ENCODE peak calls at places on chromosomes 7 and 10, in nine cellular contexts. E is NCI-H2171; U is transverse colon; T is lung microvascular endothelial cell; Y is foreskin fibroblast; H is RWPE1; K is effector CD8-positive, alpha-beta T cell; D is AG10803; V is stimulated activated CD4-positive, alpha-beta T cell treated with anti-CD3 and anti-CD28 coated beads, Interleukin-1b, Interleukin-23, amount 100 ng/mL, for 24 hours. P is an unnamed sample.
A peak's percentile ranks its signal among the peaks of the same experiment; 100 is the strongest.

GRCh38 chr7:149238051-149238450 is 1.4 kb upstream of the ZNF212 start:
- DNase-seq in E (no peak), U (no peak), T (peak; percentile 78), Y (no peak), H (peak; percentile 36), K (no peak), D (no peak), V (no peak), P (no peak)

GRCh38 chr10:125294109-125294508 is 133.7 kb upstream of the CTBP2 start:
- DNase-seq in E (no peak), U (no peak), T (no peak), Y (no peak), H (no peak), K (no peak), D (no peak), V (no peak), P (no peak)

GRCh38 chr7:18357691-18358090 is 137.9 kb upstream of the HDAC9 start:
- DNase-seq in E (no peak), U (no peak), T (peak; percentile 18), Y (peak; percentile 21), H (peak; percentile 24), K (no peak), D (no peak), V (no peak), P (no peak)

GRCh38 chr10:78165617-78166016 is 132.0 kb downstream of the RPS24 start:
- DNase-seq in E (peak; percentile 38), U (no peak), T (no peak), Y (no peak), H (no peak), K (no peak), D (no peak), V (no peak), P (no peak)

GRCh38 chr10:80924063-80924952 is 386.6 kb downstream of the SH2D4B start:
- DNase-seq in E (no peak), U (peak; percentile 41), T (peak; percentile 53), Y (peak; percentile 30), H (peak; percentile 30), K (no peak), D (peak; percentile 26), V (no peak), P (peak; percentile 78)

GRCh38 chr10:42977032-42977416 is 99.8 kb upstream of the RET start:
- DNase-seq in E (no peak), U (peak; percentile 4), T (no peak), Y (no peak), H (no peak), K (no peak), D (no peak), V (no peak), P (peak; percentile 8)

GRCh38 chr7:37448057-37448636 is 517 bp downstream of the ELMO1 start:
- DNase-seq in E (no peak), U (peak; percentile 17), T (peak; percentile 26), Y (peak; percentile 1), H (no peak), K (peak; percentile 10), D (no peak), V (no peak), P (peak; percentile 16)

GRCh38 chr10:121362026-121362425 is 236.2 kb downstream of the FGFR2 start:
- DNase-seq in E (no peak), U (no peak), T (no peak), Y (no peak), H (no peak), K (no peak), D (no peak), V (no peak), P (no peak)

GRCh38 chr10:130301026-130301892 is 165.1 kb downstream of the GLRX3 start:
- DNase-seq in E (no peak), U (no peak), T (no peak), Y (no peak), H (no peak), K (peak; percentile 11), D (peak; percentile 76), V (peak; percentile 58), P (peak; percentile 86)

GRCh38 chr7:87926581-87927461 is 7.2 kb upstream of the ADAM22 start:
- DNase-seq in E (peak; percentile 50), U (peak; percentile 42), T (no peak), Y (no peak), H (no peak), K (no peak), D (no peak), V (no peak), P (no peak)

GRCh38 chr10:35453855-35454532 is 117.7 kb downstream of the CCNY start:
- DNase-seq in E (no peak), U (no peak), T (peak; percentile 64), Y (peak; percentile 63), H (peak; percentile 70), K (no peak), D (peak; percentile 54), V (no peak), P (no peak)

GRCh38 chr10:80598084-80598798 is 60.5 kb downstream of the SH2D4B start:
- DNase-seq in E (no peak), U (no peak), T (no peak), Y (no peak), H (no peak), K (no peak), D (no peak), V (no peak), P (no peak)

GRCh38 chr7:8251195-8251594 is 10.8 kb downstream of the ICA1 start:
- DNase-seq in E (no peak), U (no peak), T (no peak), Y (peak; percentile 9), H (no peak), K (no peak), D (no peak), V (no peak), P (no peak)

GRCh38 chr7:26196305-26196704 is 4.2 kb downstream of the HNRNPA2B1 start:
- DNase-seq in E (no peak), U (no peak), T (no peak), Y (no peak), H (no peak), K (no peak), D (no peak), V (no peak), P (no peak)

GRCh38 chr10:101031128-101031795 is at the start of the genes PDZD7 and SFXN3:
- DNase-seq in E (peak; percentile 74), U (peak; percentile 98), T (peak; percentile 94), Y (peak; percentile 98), H (peak; percentile 99), K (peak; percentile 90), D (peak; percentile 96), V (peak; percentile 96), P (peak; percentile 97)

GRCh38 chr10:88728107-88728763 is 22.2 kb downstream of the LIPK start:
- DNase-seq in E (no peak), U (peak; percentile 11), T (peak; percentile 7), Y (no peak), H (no peak), K (no peak), D (no peak), V (peak; percentile 33), P (peak; percentile 56)

GRCh38 chr7:24898691-24899090 is 81.3 kb downstream of the OSBPL3 start:
- DNase-seq in E (no peak), U (no peak), T (peak; percentile 71), Y (peak; percentile 37), H (no peak), K (no peak), D (peak; percentile 35), V (no peak), P (no peak)

GRCh38 chr7:117012284-117013174 is 59.2 kb downstream of the ST7 start:
- DNase-seq in E (no peak), U (no peak), T (peak; percentile 55), Y (peak; percentile 60), H (peak; percentile 44), K (no peak), D (peak; percentile 39), V (no peak), P (no peak)

GRCh38 chr10:129929343-129930297 is 34.5 kb downstream of the EBF3 start:
- DNase-seq in E (no peak), U (no peak), T (no peak), Y (no peak), H (no peak), K (no peak), D (no peak), V (no peak), P (no peak)

GRCh38 chr7:137687556-137688280 is 159.1 kb downstream of the DGKI start:
- DNase-seq in E (no peak), U (no peak), T (peak; percentile 76), Y (peak; percentile 69), H (no peak), K (no peak), D (peak; percentile 81), V (no peak), P (no peak)

GRCh38 chr7:103521917-103522316 is 75.9 kb upstream of the SLC26A5 start:
- DNase-seq in E (no peak), U (no peak), T (no peak), Y (no peak), H (no peak), K (no peak), D (no peak), V (no peak), P (no peak)

GRCh38 chr7:95066736-95067530 is 159.5 kb downstream of the PPP1R9A start:
- DNase-seq in E (no peak), U (no peak), T (peak; percentile 53), Y (peak; percentile 46), H (no peak), K (no peak), D (no peak), V (no peak), P (no peak)

GRCh38 chr10:101308051-101308450 is 45.9 kb upstream of the BTRC start:
- DNase-seq in E (no peak), U (no peak), T (no peak), Y (no peak), H (peak; percentile 66), K (no peak), D (no peak), V (no peak), P (no peak)

GRCh38 chr7:75711076-75711475 is 27.7 kb downstream of the HIP1 start:
- DNase-seq in E (no peak), U (no peak), T (no peak), Y (no peak), H (no peak), K (no peak), D (no peak), V (no peak), P (no peak)

GRCh38 chr10:103872137-103872933 is 17.0 kb upstream of the SH3PXD2A start:
- DNase-seq in E (no peak), U (no peak), T (no peak), Y (peak; percentile 74), H (peak; percentile 93), K (no peak), D (peak; percentile 35), V (no peak), P (no peak)

GRCh38 chr7:130732980-130733865 is 784 bp downstream of the KLF14 start:
- DNase-seq in E (peak; percentile 21), U (peak; percentile 41), T (no peak), Y (peak; percentile 63), H (peak; percentile 17), K (no peak), D (no peak), V (no peak), P (peak; percentile 68)

GRCh38 chr7:112266595-112267270 is 60.2 kb downstream of the ZNF277 start:
- DNase-seq in E (no peak), U (no peak), T (no peak), Y (peak; percentile 43), H (peak; percentile 25), K (no peak), D (peak; percentile 44), V (no peak), P (no peak)